ENCODE peak calls at places on chromosomes 1 and 21, in six cellular contexts. One of them, this sample, is unnamed.

GRCh38 chr21:25885880-25886279 is 151.1 kb downstream of the GABPA start:
- DNase-seq in mucosa of descending colon: no peak
- DNase-seq in brain microvascular endothelial cell: no peak
- DNase-seq in heart left ventricle: no peak
- DNase-seq in H1: no peak
- DNase-seq in cardiac fibroblast: peak; percentile 77
- DNase-seq in this sample: no peak

GRCh38 chr1:91876040-91876470 is 9.9 kb downstream of the TGFBR3 start:
- DNase-seq in mucosa of descending colon: no peak
- DNase-seq in brain microvascular endothelial cell: no peak
- DNase-seq in heart left ventricle: no peak
- DNase-seq in H1: no peak
- DNase-seq in cardiac fibroblast: no peak
- DNase-seq in this sample: no peak

GRCh38 chr1:54177726-54178125 is 22.1 kb downstream of the CYB5RL start:
- DNase-seq in mucosa of descending colon: no peak
- DNase-seq in brain microvascular endothelial cell: no peak
- DNase-seq in heart left ventricle: no peak
- DNase-seq in H1: no peak
- DNase-seq in cardiac fibroblast: no peak
- DNase-seq in this sample: no peak

GRCh38 chr1:203316626-203317093 is 11.3 kb downstream of the BTG2 start:
- DNase-seq in mucosa of descending colon: peak; percentile 88
- DNase-seq in brain microvascular endothelial cell: no peak
- DNase-seq in heart left ventricle: no peak
- DNase-seq in H1: no peak
- DNase-seq in cardiac fibroblast: no peak
- DNase-seq in this sample: no peak

GRCh38 chr1:32361674-32362473 is 411 bp downstream of the FAM229A start:
- DNase-seq in mucosa of descending colon: peak; percentile 54
- DNase-seq in brain microvascular endothelial cell: peak; percentile 20
- DNase-seq in heart left ventricle: peak; percentile 66
- DNase-seq in H1: peak; percentile 82
- DNase-seq in cardiac fibroblast: peak; percentile 27
- DNase-seq in this sample: no peak

GRCh38 chr1:59107516-59107915 is 189.4 kb upstream of the FGGY start:
- DNase-seq in mucosa of descending colon: no peak
- DNase-seq in brain microvascular endothelial cell: no peak
- DNase-seq in heart left ventricle: peak; percentile 77
- DNase-seq in H1: no peak
- DNase-seq in cardiac fibroblast: peak; percentile 61
- DNase-seq in this sample: no peak

GRCh38 chr1:998905-999796 is 746 bp downstream of the HES4 start:
- DNase-seq in mucosa of descending colon: peak; percentile 30
- DNase-seq in brain microvascular endothelial cell: no peak
- DNase-seq in heart left ventricle: peak; percentile 63
- DNase-seq in H1: peak; percentile 73
- DNase-seq in cardiac fibroblast: peak; percentile 37
- DNase-seq in this sample: no peak

GRCh38 chr1:2279210-2279639 is 51.1 kb downstream of the SKI start:
- DNase-seq in mucosa of descending colon: peak; percentile 54
- DNase-seq in brain microvascular endothelial cell: peak; percentile 72
- DNase-seq in heart left ventricle: peak; percentile 74
- DNase-seq in H1: peak; percentile 88
- DNase-seq in cardiac fibroblast: peak; percentile 78
- DNase-seq in this sample: no peak

GRCh38 chr21:18275740-18276139 is 31.1 kb downstream of the CHODL start:
- DNase-seq in mucosa of descending colon: no peak
- DNase-seq in brain microvascular endothelial cell: no peak
- DNase-seq in heart left ventricle: no peak
- DNase-seq in H1: no peak
- DNase-seq in cardiac fibroblast: no peak
- DNase-seq in this sample: no peak

GRCh38 chr1:179141592-179142244 is 59.8 kb downstream of the TOR3A start:
- DNase-seq in mucosa of descending colon: no peak
- DNase-seq in brain microvascular endothelial cell: peak; percentile 69
- DNase-seq in heart left ventricle: no peak
- DNase-seq in H1: no peak
- DNase-seq in cardiac fibroblast: peak; percentile 90
- DNase-seq in this sample: peak; percentile 53

GRCh38 chr1:151705739-151706463 is 10.7 kb downstream of the CELF3 start:
- DNase-seq in mucosa of descending colon: peak; percentile 33
- DNase-seq in brain microvascular endothelial cell: no peak
- DNase-seq in heart left ventricle: no peak
- DNase-seq in H1: no peak
- DNase-seq in cardiac fibroblast: peak; percentile 27
- DNase-seq in this sample: no peak
- TF ChIP-seq CTCF in mucosa of descending colon: no peak
- TF ChIP-seq CTCF in brain microvascular endothelial cell: no peak
- TF ChIP-seq CTCF in heart left ventricle: no peak
- TF ChIP-seq CTCF in H1: no peak
- TF ChIP-seq CTCF in cardiac fibroblast: no peak
- TF ChIP-seq CTCF in this sample: no peak

GRCh38 chr1:36176151-36176949 is 20.4 kb downstream of the MAP7D1 start:
- DNase-seq in mucosa of descending colon: no peak
- DNase-seq in brain microvascular endothelial cell: no peak
- DNase-seq in heart left ventricle: peak; percentile 57
- DNase-seq in H1: peak; percentile 92
- DNase-seq in cardiac fibroblast: no peak
- DNase-seq in this sample: no peak
- H3K4me3 ChIP-seq in mucosa of descending colon: no peak overlapping the region
- H3K4me3 ChIP-seq in brain microvascular endothelial cell: no peak overlapping the region
- H3K4me3 ChIP-seq in heart left ventricle: no peak overlapping the region
- H3K4me3 ChIP-seq in H1: peak overlapping the region; percentile 48
- H3K4me3 ChIP-seq in cardiac fibroblast: no peak overlapping the region
- H3K4me3 ChIP-seq in this sample: no peak overlapping the region

DNA sequence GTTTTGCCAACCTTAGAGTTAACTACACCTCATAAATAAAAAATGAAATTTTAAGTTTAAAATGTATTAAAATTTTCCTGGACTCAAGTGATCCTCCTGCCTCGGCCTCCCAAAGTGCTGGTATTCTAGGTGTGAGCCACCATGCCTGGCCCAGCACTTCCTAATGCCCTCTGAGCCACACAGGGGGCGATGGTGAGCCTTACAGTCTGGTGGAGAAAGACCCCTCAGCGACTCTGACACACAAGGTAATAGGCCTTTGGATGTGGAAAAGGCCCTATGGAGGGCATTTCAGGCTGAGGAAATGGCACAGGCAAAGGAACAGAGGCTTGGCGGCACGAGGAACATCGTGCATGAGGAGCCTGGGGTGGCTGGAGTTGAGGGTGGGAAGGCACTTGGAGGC is 6.7 kb downstream of the CITED4 start:
- DNase-seq in mucosa of descending colon: no peak
- DNase-seq in brain microvascular endothelial cell: no peak
- DNase-seq in heart left ventricle: no peak
- DNase-seq in H1: no peak
- DNase-seq in cardiac fibroblast: no peak
- DNase-seq in this sample: no peak
- TF ChIP-seq CTCF in mucosa of descending colon: no peak
- TF ChIP-seq CTCF in brain microvascular endothelial cell: peak; percentile 62
- TF ChIP-seq CTCF in heart left ventricle: peak; percentile 9
- TF ChIP-seq CTCF in H1: peak; percentile 69
- TF ChIP-seq CTCF in cardiac fibroblast: peak; percentile 34
- TF ChIP-seq CTCF in this sample: peak; percentile 31

DNA sequence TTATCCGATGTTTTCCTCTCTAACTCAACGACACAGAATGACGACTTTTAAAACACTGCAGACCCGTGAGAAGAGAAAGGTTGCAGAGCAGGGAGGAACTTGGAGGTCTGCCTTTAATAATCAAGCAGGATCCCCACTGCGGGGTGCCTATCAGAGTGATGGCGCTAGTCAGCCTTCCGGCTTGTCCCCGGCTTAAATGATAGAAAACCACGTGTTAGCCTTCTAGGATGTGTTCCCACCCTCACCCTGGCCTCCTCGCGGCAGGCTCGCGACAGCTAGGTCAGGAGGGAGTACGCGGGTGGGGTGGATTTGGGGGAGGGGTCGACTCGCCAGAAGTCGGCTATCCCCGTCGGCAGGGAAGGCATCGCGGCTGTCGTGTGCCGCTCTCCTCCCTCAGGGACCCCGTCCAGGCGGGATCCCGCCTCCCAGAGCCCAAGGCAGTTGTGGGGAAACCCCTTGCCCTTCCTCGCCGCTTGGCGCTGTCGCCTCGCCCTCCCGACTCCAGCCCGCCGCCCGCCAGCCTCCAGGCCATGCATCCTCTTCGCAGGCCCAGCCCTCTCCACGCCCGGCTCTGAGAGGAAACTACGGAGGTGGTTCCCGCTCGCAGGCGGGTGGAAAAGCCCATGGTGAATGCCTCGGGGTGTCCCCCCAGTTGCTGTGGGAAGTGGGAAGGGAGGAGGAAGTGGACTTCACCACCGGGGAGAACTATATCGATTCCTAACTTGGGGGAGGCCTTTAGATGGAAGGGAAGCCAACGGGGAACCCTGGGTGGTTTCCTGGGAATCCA is 1.1 kb upstream of the SMG7 start:
- DNase-seq in mucosa of descending colon: peak; percentile 74
- DNase-seq in brain microvascular endothelial cell: peak; percentile 79
- DNase-seq in heart left ventricle: peak; percentile 80
- DNase-seq in H1: peak; percentile 88
- DNase-seq in cardiac fibroblast: peak; percentile 80
- DNase-seq in this sample: peak; percentile 10
- H3K4me3 ChIP-seq in mucosa of descending colon: peak overlapping the region; percentile 98
- H3K4me3 ChIP-seq in brain microvascular endothelial cell: peak overlapping the region; percentile 92
- H3K4me3 ChIP-seq in heart left ventricle: peak overlapping the region; percentile 98
- H3K4me3 ChIP-seq in H1: peak overlapping the region; percentile 91
- H3K4me3 ChIP-seq in cardiac fibroblast: peak overlapping the region; percentile 90
- H3K4me3 ChIP-seq in this sample: peak overlapping the region; percentile 98

DNA sequence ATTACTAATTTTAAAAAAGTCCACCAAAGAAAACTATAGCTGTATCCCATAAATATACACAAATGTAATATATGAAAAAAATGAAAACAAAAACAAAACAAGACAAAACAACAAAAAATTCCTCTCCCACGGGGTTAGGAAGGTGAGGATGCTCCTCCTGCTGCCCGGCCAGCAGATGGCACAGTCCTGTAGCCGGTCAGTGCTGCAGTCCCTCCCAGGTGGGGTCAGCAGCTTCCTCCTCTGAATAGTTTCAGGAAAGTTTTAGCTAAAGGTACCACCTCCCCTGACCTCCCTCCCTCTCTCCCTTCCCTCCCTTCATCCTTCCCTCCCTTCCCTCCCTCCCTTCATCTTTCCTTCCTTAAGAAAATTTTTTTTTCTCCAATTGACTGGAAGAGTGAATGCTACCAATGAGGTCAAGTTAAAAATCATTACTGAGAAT is 67.8 kb upstream of the BCL10 start:
- DNase-seq in mucosa of descending colon: peak; percentile 46
- DNase-seq in brain microvascular endothelial cell: peak; percentile 67
- DNase-seq in heart left ventricle: peak; percentile 46
- DNase-seq in H1: no peak
- DNase-seq in cardiac fibroblast: peak; percentile 82
- DNase-seq in this sample: no peak
- TF ChIP-seq CTCF in mucosa of descending colon: peak; percentile 37
- TF ChIP-seq CTCF in brain microvascular endothelial cell: peak; percentile 90
- TF ChIP-seq CTCF in heart left ventricle: no peak
- TF ChIP-seq CTCF in H1: peak; percentile 81
- TF ChIP-seq CTCF in cardiac fibroblast: peak; percentile 80
- TF ChIP-seq CTCF in this sample: peak; percentile 77

GRCh38 chr1:18921506-18922251 is 19.3 kb upstream of the ALDH4A1 start:
- DNase-seq in mucosa of descending colon: no peak
- DNase-seq in brain microvascular endothelial cell: no peak
- DNase-seq in heart left ventricle: no peak
- DNase-seq in H1: no peak
- DNase-seq in cardiac fibroblast: no peak
- DNase-seq in this sample: no peak

GRCh38 chr1:18920931-18921330 is 18.6 kb upstream of the ALDH4A1 start:
- DNase-seq in mucosa of descending colon: no peak
- DNase-seq in brain microvascular endothelial cell: no peak
- DNase-seq in heart left ventricle: no peak
- DNase-seq in H1: no peak
- DNase-seq in cardiac fibroblast: no peak
- DNase-seq in this sample: no peak

GRCh38 chr1:18922319-18922726 is 20.0 kb upstream of the ALDH4A1 start:
- DNase-seq in mucosa of descending colon: peak; percentile 61
- DNase-seq in brain microvascular endothelial cell: peak; percentile 78
- DNase-seq in heart left ventricle: peak; percentile 90
- DNase-seq in H1: no peak
- DNase-seq in cardiac fibroblast: peak; percentile 90
- DNase-seq in this sample: peak; percentile 70

GRCh38 chr1:18923721-18924610 is 21.6 kb upstream of the ALDH4A1 start:
- DNase-seq in mucosa of descending colon: no peak
- DNase-seq in brain microvascular endothelial cell: no peak
- DNase-seq in heart left ventricle: peak; percentile 61
- DNase-seq in H1: no peak
- DNase-seq in cardiac fibroblast: no peak
- DNase-seq in this sample: no peak

GRCh38 chr1:18922848-18923475 is 20.6 kb upstream of the ALDH4A1 start:
- DNase-seq in mucosa of descending colon: no peak
- DNase-seq in brain microvascular endothelial cell: no peak
- DNase-seq in heart left ventricle: no peak
- DNase-seq in H1: no peak
- DNase-seq in cardiac fibroblast: no peak
- DNase-seq in this sample: no peak
- H3K4me3 ChIP-seq in mucosa of descending colon: no peak overlapping the region
- H3K4me3 ChIP-seq in brain microvascular endothelial cell: no peak overlapping the region
- H3K4me3 ChIP-seq in heart left ventricle: peak overlapping the region; percentile 12
- H3K4me3 ChIP-seq in H1: no peak overlapping the region
- H3K4me3 ChIP-seq in cardiac fibroblast: no peak overlapping the region
- H3K4me3 ChIP-seq in this sample: no peak overlapping the region

DNA sequence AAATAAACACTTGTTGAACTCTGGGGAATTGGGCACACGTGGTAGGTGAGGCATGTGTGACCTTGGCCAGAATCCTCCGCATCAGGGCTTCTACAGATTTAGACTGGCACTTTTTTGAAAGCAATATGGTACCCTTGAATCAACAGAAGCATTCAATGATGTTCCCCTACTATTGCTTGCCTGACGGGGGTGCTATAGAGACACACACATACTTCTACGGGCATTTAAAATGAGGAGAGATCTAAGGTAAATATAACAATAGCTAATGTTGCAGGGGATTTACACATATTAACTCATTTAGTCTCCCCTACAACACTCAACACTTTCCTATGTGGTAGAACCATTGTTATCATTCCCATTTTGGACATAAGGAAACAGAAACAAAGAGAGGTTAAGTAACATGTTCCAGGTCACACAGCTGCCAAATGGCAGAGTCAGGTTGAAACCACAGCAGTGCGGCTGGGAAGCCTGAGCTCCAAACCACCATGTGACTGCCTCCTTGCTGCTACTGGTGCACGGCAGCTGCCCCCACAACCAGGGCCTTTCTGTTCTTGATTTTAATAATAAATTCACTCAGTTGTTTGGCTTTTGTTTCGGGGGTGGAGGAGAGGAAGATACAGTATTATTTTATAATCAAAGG is 147.4 kb downstream of the ZNF281 start:
- DNase-seq in mucosa of descending colon: no peak
- DNase-seq in brain microvascular endothelial cell: no peak
- DNase-seq in heart left ventricle: no peak
- DNase-seq in H1: no peak
- DNase-seq in cardiac fibroblast: no peak
- DNase-seq in this sample: no peak
- TF ChIP-seq CTCF in mucosa of descending colon: no peak
- TF ChIP-seq CTCF in brain microvascular endothelial cell: no peak
- TF ChIP-seq CTCF in heart left ventricle: no peak
- TF ChIP-seq CTCF in H1: peak; percentile 48
- TF ChIP-seq CTCF in cardiac fibroblast: peak; percentile 7
- TF ChIP-seq CTCF in this sample: no peak

This sample was measured in AG09309.